ENCODE peak calls at places on chromosome 21, in nine cellular contexts. B, P, D, G, S, Q, I, K and H are unnamed samples.

GRCh38 chr21:27058673-27059365 is 91.9 kb upstream of the ADAMTS5 start:
- DNase-seq in P (no peak), Q (no peak), B (no peak), G (no peak), K (no peak), D (no peak), I (no peak), S (no peak), H (no peak)

GRCh38 chr21:39175154-39175553 is 8.1 kb downstream of the PSMG1 start:
- DNase-seq in D (no peak), P (no peak), B (no peak), S (no peak), K (no peak), G (no peak), Q (no peak), I (no peak), H (no peak)

GRCh38 chr21:36034211-36034913 is 26.0 kb downstream of the SETD4 start:
- DNase-seq in Q (no peak), S (no peak), K (no peak), I (no peak), G (no peak), P (no peak), B (no peak), D (no peak), H (no peak)

GRCh38 chr21:26587621-26588260 is 14.7 kb upstream of the CYYR1 start:
- DNase-seq in P (no peak), D (no peak), Q (no peak), S (no peak), G (no peak), I (no peak), K (no peak), B (no peak), H (no peak)

GRCh38 chr21:16347223-16347622 is 617.4 kb downstream of the USP25 start:
- DNase-seq in B (no peak), K (no peak), P (no peak), G (no peak), Q (no peak), S (no peak), D (no peak), I (no peak), H (no peak)

GRCh38 chr21:45517249-45518065 is 24.8 kb downstream of the SLC19A1 start:
- DNase-seq in B (peak; percentile 29), G (no peak), Q (peak; percentile 13), D (no peak), P (peak; percentile 21), K (no peak), I (peak; percentile 55), S (no peak), H (no peak)

GRCh38 chr21:14901482-14901958 is 163.3 kb downstream of the NRIP1 start:
- DNase-seq in K (no peak), D (no peak), I (no peak), S (no peak), Q (no peak), P (no peak), G (no peak), B (no peak), H (no peak)

GRCh38 chr21:45998871-45999580 is 17.5 kb downstream of the COL6A1 start:
- DNase-seq in I (peak; percentile 71), Q (peak; percentile 31), G (no peak), B (peak; percentile 35), P (no peak), K (peak; percentile 18), D (no peak), S (peak; percentile 3), H (no peak)

GRCh38 chr21:28410264-28410663 is 582.4 kb downstream of the LTN1 start:
- DNase-seq in B (no peak), S (no peak), K (no peak), I (no peak), Q (no peak), G (no peak), D (no peak), P (no peak), H (no peak)
- H3K9me3 ChIP-seq in B (no peaks in the 10 kb centered on the region), S (no peaks in the 10 kb centered on the region), K (no peaks in the 10 kb centered on the region), I (no peaks in the 10 kb centered on the region), Q (no peaks in the 10 kb centered on the region), G (no peaks in the 10 kb centered on the region), D (no peaks in the 10 kb centered on the region), P (no peaks in the 10 kb centered on the region), H (no peaks in the 10 kb centered on the region)

DNA sequence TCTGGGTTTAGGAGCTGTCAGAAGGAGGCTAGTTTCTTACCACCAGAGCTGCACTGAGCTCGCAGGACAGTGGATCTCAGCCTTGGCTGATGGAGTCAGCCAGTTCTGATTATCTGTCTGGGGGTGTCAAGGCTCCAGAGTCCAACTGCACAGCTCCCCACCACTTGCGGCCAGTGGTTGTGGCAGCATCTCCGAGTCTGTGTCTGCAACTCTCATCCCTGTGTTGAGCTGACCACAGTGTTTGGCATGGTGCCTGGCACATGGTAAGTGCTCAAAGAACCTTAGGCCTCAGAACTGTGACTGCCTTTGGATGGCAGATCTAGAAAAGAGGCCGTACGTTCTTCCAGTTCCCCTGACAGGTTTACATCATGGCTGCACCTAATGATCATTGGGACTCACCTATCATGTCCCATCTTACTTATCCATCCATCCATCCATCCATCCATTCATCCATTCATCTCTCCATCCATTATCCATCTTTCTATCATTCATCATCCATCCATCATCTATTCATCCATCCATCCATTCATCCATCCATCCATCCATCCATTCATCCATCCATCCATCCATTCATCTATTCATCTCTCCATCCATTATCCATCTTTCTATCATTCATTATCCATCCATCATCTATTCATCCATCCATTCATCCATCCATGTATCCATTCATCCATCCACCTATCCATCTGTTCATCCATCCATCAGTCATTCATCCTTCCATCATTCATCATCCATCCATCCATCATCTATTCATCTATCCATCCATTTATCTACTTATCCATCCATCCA is 114.5 kb downstream of the CRYAA start:
- DNase-seq in D (no peak), I (no peak), B (no peak), Q (no peak), K (no peak), G (no peak), S (no peak), P (no peak), H (no peak)
- H3K4me1 ChIP-seq in D (no peaks in the 10 kb centered on the region), I (no peaks in the 10 kb centered on the region), B (no peaks in the 10 kb centered on the region), Q (no peaks in the 10 kb centered on the region), K (no peaks in the 10 kb centered on the region), G (no peaks in the 10 kb centered on the region), S (peaks cover 2% of the 10 kb centered on the region), P (no peaks in the 10 kb centered on the region), H (no peaks in the 10 kb centered on the region)

DNA sequence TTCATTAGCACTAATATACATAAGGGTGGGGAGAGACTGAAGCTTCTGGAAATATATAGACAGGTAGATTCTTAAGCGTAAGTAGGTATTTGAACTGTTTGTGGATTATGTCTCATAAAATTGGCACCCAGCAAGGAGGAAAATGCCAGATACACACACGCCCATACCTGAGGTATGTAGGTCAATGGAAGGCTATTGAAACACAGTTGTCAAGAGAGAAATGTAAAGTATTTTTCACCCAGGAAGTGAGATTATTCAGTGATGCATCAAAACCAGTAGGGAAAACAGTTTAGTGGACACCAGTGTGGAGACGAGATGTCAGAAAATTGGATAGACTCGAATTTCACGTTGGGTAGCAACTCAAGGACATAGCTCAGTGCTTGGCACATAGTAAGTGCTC is 4.7 kb upstream of the RSPH1 start:
- DNase-seq in Q (no peak), K (no peak), D (no peak), S (no peak), B (no peak), P (no peak), G (no peak), I (no peak), H (no peak)
- H3K27ac ChIP-seq in Q (no peak overlapping the region), K (no peak overlapping the region), D (no peak overlapping the region), S (no peak overlapping the region), B (no peak overlapping the region), P (no peak overlapping the region), G (no peak overlapping the region), I (no peak overlapping the region), H (no peak overlapping the region)

GRCh38 chr21:30921129-30921528 is 39.7 kb upstream of the KRTAP11-1 start:
- DNase-seq in I (no peak), S (no peak), B (no peak), G (no peak), P (no peak), D (no peak), K (no peak), Q (no peak), H (no peak)

GRCh38 chr21:30924171-30924680 is 42.8 kb upstream of the KRTAP11-1 start:
- DNase-seq in K (no peak), B (no peak), I (no peak), G (no peak), D (no peak), S (no peak), Q (no peak), P (no peak), H (no peak)
- H3K9me3 ChIP-seq in K (no peaks in the 10 kb centered on the region), B (no peaks in the 10 kb centered on the region), I (no peaks in the 10 kb centered on the region), G (no peaks in the 10 kb centered on the region), D (peaks cover 7% of the 10 kb centered on the region), S (peaks cover 18% of the 10 kb centered on the region), Q (no peaks in the 10 kb centered on the region), P (no peaks in the 10 kb centered on the region), H (no peaks in the 10 kb centered on the region)